ENCODE peak calls at places on chromosome 18, in five cellular contexts. One of them, this sample, is unnamed.

GRCh38 chr18:73638709-73639108 is 508.9 kb downstream of the FBXO15 start:
- DNase-seq in nucleus accumbens: no peak
- DNase-seq in stimulated activated CD8-positive, alpha-beta memory T cell treated with anti-CD3 and anti-CD28 coated beads, Interleukin-2, amount 100 ng/mL, for 48 hours: no peak
- DNase-seq in stimulated activated CD4-positive, alpha-beta T cell treated with anti-CD3 and anti-CD28 coated beads, Interleukin-1b, Interleukin-23, amount 100 ng/mL, for 4 hours: no peak
- DNase-seq in NCI-H1417: no peak
- DNase-seq in this sample: peak; percentile 28

GRCh38 chr18:79755496-79756142 is 42.1 kb upstream of the KCNG2 start:
- DNase-seq in stimulated activated CD8-positive, alpha-beta memory T cell treated with anti-CD3 and anti-CD28 coated beads, Interleukin-2, amount 100 ng/mL, for 48 hours: no peak
- DNase-seq in nucleus accumbens: no peak
- DNase-seq in stimulated activated CD4-positive, alpha-beta T cell treated with anti-CD3 and anti-CD28 coated beads, Interleukin-1b, Interleukin-23, amount 100 ng/mL, for 4 hours: no peak
- DNase-seq in NCI-H1417: no peak
- DNase-seq in this sample: no peak

GRCh38 chr18:67628674-67629073 is 112.2 kb upstream of the DSEL start:
- DNase-seq in stimulated activated CD4-positive, alpha-beta T cell treated with anti-CD3 and anti-CD28 coated beads, Interleukin-1b, Interleukin-23, amount 100 ng/mL, for 4 hours: no peak
- DNase-seq in stimulated activated CD8-positive, alpha-beta memory T cell treated with anti-CD3 and anti-CD28 coated beads, Interleukin-2, amount 100 ng/mL, for 48 hours: no peak
- DNase-seq in nucleus accumbens: no peak
- DNase-seq in NCI-H1417: no peak
- DNase-seq in this sample: no peak

GRCh38 chr18:73945130-73945792 is 202.4 kb downstream of the FBXO15 start:
- DNase-seq in nucleus accumbens: no peak
- DNase-seq in stimulated activated CD4-positive, alpha-beta T cell treated with anti-CD3 and anti-CD28 coated beads, Interleukin-1b, Interleukin-23, amount 100 ng/mL, for 4 hours: no peak
- DNase-seq in NCI-H1417: no peak
- DNase-seq in stimulated activated CD8-positive, alpha-beta memory T cell treated with anti-CD3 and anti-CD28 coated beads, Interleukin-2, amount 100 ng/mL, for 48 hours: no peak
- DNase-seq in this sample: peak; percentile 5

GRCh38 chr18:72223733-72224132 is 320.4 kb downstream of the CBLN2 start:
- DNase-seq in nucleus accumbens: no peak
- DNase-seq in NCI-H1417: no peak
- DNase-seq in stimulated activated CD4-positive, alpha-beta T cell treated with anti-CD3 and anti-CD28 coated beads, Interleukin-1b, Interleukin-23, amount 100 ng/mL, for 4 hours: no peak
- DNase-seq in stimulated activated CD8-positive, alpha-beta memory T cell treated with anti-CD3 and anti-CD28 coated beads, Interleukin-2, amount 100 ng/mL, for 48 hours: no peak
- DNase-seq in this sample: no peak

GRCh38 chr18:69031571-69032451 is 233.9 kb downstream of the CCDC102B start:
- DNase-seq in nucleus accumbens: no peak
- DNase-seq in stimulated activated CD8-positive, alpha-beta memory T cell treated with anti-CD3 and anti-CD28 coated beads, Interleukin-2, amount 100 ng/mL, for 48 hours: no peak
- DNase-seq in NCI-H1417: no peak
- DNase-seq in stimulated activated CD4-positive, alpha-beta T cell treated with anti-CD3 and anti-CD28 coated beads, Interleukin-1b, Interleukin-23, amount 100 ng/mL, for 4 hours: no peak
- DNase-seq in this sample: no peak

GRCh38 chr18:45802814-45803492 is 22.5 kb upstream of the SIGLEC15 start:
- DNase-seq in nucleus accumbens: no peak
- DNase-seq in NCI-H1417: no peak
- DNase-seq in stimulated activated CD4-positive, alpha-beta T cell treated with anti-CD3 and anti-CD28 coated beads, Interleukin-1b, Interleukin-23, amount 100 ng/mL, for 4 hours: no peak
- DNase-seq in stimulated activated CD8-positive, alpha-beta memory T cell treated with anti-CD3 and anti-CD28 coated beads, Interleukin-2, amount 100 ng/mL, for 48 hours: no peak
- DNase-seq in this sample: peak; percentile 93

GRCh38 chr18:49802623-49803022 is 10.7 kb downstream of the ACAA2 start:
- DNase-seq in stimulated activated CD8-positive, alpha-beta memory T cell treated with anti-CD3 and anti-CD28 coated beads, Interleukin-2, amount 100 ng/mL, for 48 hours: no peak
- DNase-seq in NCI-H1417: no peak
- DNase-seq in nucleus accumbens: no peak
- DNase-seq in stimulated activated CD4-positive, alpha-beta T cell treated with anti-CD3 and anti-CD28 coated beads, Interleukin-1b, Interleukin-23, amount 100 ng/mL, for 4 hours: no peak
- DNase-seq in this sample: no peak

GRCh38 chr18:41660654-41661053 is 294.4 kb upstream of the PIK3C3 start:
- DNase-seq in stimulated activated CD8-positive, alpha-beta memory T cell treated with anti-CD3 and anti-CD28 coated beads, Interleukin-2, amount 100 ng/mL, for 48 hours: no peak
- DNase-seq in NCI-H1417: no peak
- DNase-seq in stimulated activated CD4-positive, alpha-beta T cell treated with anti-CD3 and anti-CD28 coated beads, Interleukin-1b, Interleukin-23, amount 100 ng/mL, for 4 hours: no peak
- DNase-seq in nucleus accumbens: no peak
- DNase-seq in this sample: peak; percentile 37

GRCh38 chr18:9366126-9366714 is 31.6 kb downstream of the TWSG1 start:
- DNase-seq in NCI-H1417: no peak
- DNase-seq in stimulated activated CD4-positive, alpha-beta T cell treated with anti-CD3 and anti-CD28 coated beads, Interleukin-1b, Interleukin-23, amount 100 ng/mL, for 4 hours: no peak
- DNase-seq in stimulated activated CD8-positive, alpha-beta memory T cell treated with anti-CD3 and anti-CD28 coated beads, Interleukin-2, amount 100 ng/mL, for 48 hours: no peak
- DNase-seq in nucleus accumbens: no peak
- DNase-seq in this sample: no peak

GRCh38 chr18:48829443-48830149 is 121.2 kb downstream of the SMAD7 start:
- DNase-seq in nucleus accumbens: no peak
- DNase-seq in NCI-H1417: peak; percentile 65
- DNase-seq in stimulated activated CD4-positive, alpha-beta T cell treated with anti-CD3 and anti-CD28 coated beads, Interleukin-1b, Interleukin-23, amount 100 ng/mL, for 4 hours: no peak
- DNase-seq in stimulated activated CD8-positive, alpha-beta memory T cell treated with anti-CD3 and anti-CD28 coated beads, Interleukin-2, amount 100 ng/mL, for 48 hours: no peak
- DNase-seq in this sample: no peak

GRCh38 chr18:63578357-63578958 is 8.7 kb upstream of the SERPINB13 start:
- DNase-seq in stimulated activated CD4-positive, alpha-beta T cell treated with anti-CD3 and anti-CD28 coated beads, Interleukin-1b, Interleukin-23, amount 100 ng/mL, for 4 hours: no peak
- DNase-seq in stimulated activated CD8-positive, alpha-beta memory T cell treated with anti-CD3 and anti-CD28 coated beads, Interleukin-2, amount 100 ng/mL, for 48 hours: no peak
- DNase-seq in NCI-H1417: peak; percentile 30
- DNase-seq in nucleus accumbens: no peak
- DNase-seq in this sample: peak; percentile 19

GRCh38 chr18:76428396-76429261 is 66.4 kb downstream of the ZNF516 start:
- DNase-seq in stimulated activated CD8-positive, alpha-beta memory T cell treated with anti-CD3 and anti-CD28 coated beads, Interleukin-2, amount 100 ng/mL, for 48 hours: no peak
- DNase-seq in NCI-H1417: no peak
- DNase-seq in stimulated activated CD4-positive, alpha-beta T cell treated with anti-CD3 and anti-CD28 coated beads, Interleukin-1b, Interleukin-23, amount 100 ng/mL, for 4 hours: no peak
- DNase-seq in nucleus accumbens: no peak
- DNase-seq in this sample: no peak

GRCh38 chr18:44632469-44633145 is 48.1 kb upstream of the SETBP1 start:
- DNase-seq in stimulated activated CD8-positive, alpha-beta memory T cell treated with anti-CD3 and anti-CD28 coated beads, Interleukin-2, amount 100 ng/mL, for 48 hours: no peak
- DNase-seq in stimulated activated CD4-positive, alpha-beta T cell treated with anti-CD3 and anti-CD28 coated beads, Interleukin-1b, Interleukin-23, amount 100 ng/mL, for 4 hours: no peak
- DNase-seq in NCI-H1417: no peak
- DNase-seq in nucleus accumbens: no peak
- DNase-seq in this sample: no peak

GRCh38 chr18:398866-399637 is 101.4 kb downstream of the COLEC12 start:
- DNase-seq in nucleus accumbens: no peak
- DNase-seq in NCI-H1417: peak; percentile 47
- DNase-seq in stimulated activated CD8-positive, alpha-beta memory T cell treated with anti-CD3 and anti-CD28 coated beads, Interleukin-2, amount 100 ng/mL, for 48 hours: no peak
- DNase-seq in stimulated activated CD4-positive, alpha-beta T cell treated with anti-CD3 and anti-CD28 coated beads, Interleukin-1b, Interleukin-23, amount 100 ng/mL, for 4 hours: no peak
- DNase-seq in this sample: no peak

GRCh38 chr18:48545690-48546365 is 7.0 kb downstream of the CTIF start:
- DNase-seq in nucleus accumbens: peak; percentile 77
- DNase-seq in NCI-H1417: peak; percentile 81
- DNase-seq in stimulated activated CD8-positive, alpha-beta memory T cell treated with anti-CD3 and anti-CD28 coated beads, Interleukin-2, amount 100 ng/mL, for 48 hours: no peak
- DNase-seq in stimulated activated CD4-positive, alpha-beta T cell treated with anti-CD3 and anti-CD28 coated beads, Interleukin-1b, Interleukin-23, amount 100 ng/mL, for 4 hours: no peak
- DNase-seq in this sample: peak; percentile 50

GRCh38 chr18:67599277-67599676 is 82.8 kb upstream of the DSEL start:
- DNase-seq in nucleus accumbens: peak; percentile 12
- DNase-seq in stimulated activated CD8-positive, alpha-beta memory T cell treated with anti-CD3 and anti-CD28 coated beads, Interleukin-2, amount 100 ng/mL, for 48 hours: no peak
- DNase-seq in stimulated activated CD4-positive, alpha-beta T cell treated with anti-CD3 and anti-CD28 coated beads, Interleukin-1b, Interleukin-23, amount 100 ng/mL, for 4 hours: no peak
- DNase-seq in NCI-H1417: no peak
- DNase-seq in this sample: peak; percentile 8

This sample was measured in A172.